ENCODE peak calls at places on chromosomes 5 and 9, in ten cellular contexts. P is stimulated activated CD8-positive, alpha-beta memory T cell treated with anti-CD3 and anti-CD28 coated beads, Interleukin-4, amount 100 ng/mL, for 4 hours; C is NCI-H1417; G is ovary; W is CD4-positive, alpha-beta T cell; T is dorsolateral prefrontal cortex; E is PC-3; S is amniotic epithelial cell; F is left colon; A is HT1080. Q is an unnamed sample.

GRCh38 chr9:131668439-131669233 is 71.2 kb downstream of the RAPGEF1 start:
- DNase-seq in P (peak), C (no peak), G (no peak), W (peak), T (no peak), E (peak), S (peak), F (peak), A (peak), Q (no peak)

GRCh38 chr9:91816356-91816755 is 133.7 kb downstream of the ROR2 start:
- DNase-seq in P (no peak), C (no peak), G (no peak), W (no peak), T (no peak), E (no peak), S (no peak), F (no peak), A (no peak), Q (no peak)

GRCh38 chr5:88787856-88788255 is 95.1 kb downstream of the MEF2C start:
- DNase-seq in P (no peak), C (no peak), G (no peak), W (no peak), T (no peak), E (peak), S (no peak), F (no peak), A (peak), Q (no peak)

GRCh38 chr5:67065237-67065636 is 131.4 kb downstream of the CD180 start:
- DNase-seq in P (no peak), C (peak), G (no peak), W (no peak), T (no peak), E (no peak), S (no peak), F (no peak), A (no peak), Q (no peak)

GRCh38 chr5:58156354-58156753 is 303.5 kb downstream of the PLK2 start:
- DNase-seq in P (no peak), C (no peak), G (no peak), W (no peak), T (peak), E (no peak), S (no peak), F (no peak), A (peak), Q (no peak)

GRCh38 chr5:7010578-7010977 is 297.3 kb downstream of the TENT4A start:
- DNase-seq in P (no peak), C (no peak), G (no peak), W (no peak), T (no peak), E (peak), S (no peak), F (no peak), A (no peak), Q (no peak)

GRCh38 chr9:116275418-116276295 is 122.1 kb downstream of the PAPPA start:
- DNase-seq in P (no peak), C (no peak), G (no peak), W (no peak), T (no peak), E (no peak), S (peak), F (no peak), A (peak), Q (no peak)

GRCh38 chr9:24912767-24913166 is 367.1 kb upstream of the IZUMO3 start:
- DNase-seq in P (no peak), C (no peak), G (no peak), W (no peak), T (no peak), E (peak), S (no peak), F (no peak), A (peak), Q (no peak)

GRCh38 chr9:26181836-26182235 is 503.6 kb upstream of the TUSC1 start:
- DNase-seq in P (no peak), C (no peak), G (no peak), W (no peak), T (no peak), E (peak), S (peak), F (no peak), A (no peak), Q (no peak)

GRCh38 chr5:171975262-171975876 is 31.1 kb downstream of the FBXW11 start:
- DNase-seq in P (no peak), C (no peak), G (no peak), W (no peak), T (no peak), E (no peak), S (peak), F (no peak), A (no peak), Q (no peak)

GRCh38 chr9:88953401-88954029 is 37.8 kb upstream of the S1PR3 start:
- DNase-seq in P (no peak), C (no peak), G (no peak), W (no peak), T (no peak), E (no peak), S (peak), F (no peak), A (peak), Q (no peak)

GRCh38 chr5:74179183-74179582 is 461.3 kb downstream of the ENC1 start:
- DNase-seq in P (no peak), C (no peak), G (no peak), W (no peak), T (no peak), E (no peak), S (peak), F (no peak), A (peak), Q (no peak)

GRCh38 chr5:137778772-137779564 is 24.8 kb upstream of the HNRNPA0 start:
- DNase-seq in P (no peak), C (peak), G (no peak), W (no peak), T (no peak), E (peak), S (peak), F (no peak), A (peak), Q (no peak)

GRCh38 chr5:33444542-33444941 is 3.8 kb downstream of the TARS1 start:
- DNase-seq in P (no peak), C (no peak), G (no peak), W (no peak), T (no peak), E (no peak), S (no peak), F (no peak), A (no peak), Q (no peak)

GRCh38 chr5:150469718-150470470 is 20.4 kb upstream of the RPS14 start:
- DNase-seq in P (no peak), C (no peak), G (no peak), W (no peak), T (no peak), E (peak), S (peak), F (no peak), A (peak), Q (no peak)

GRCh38 chr9:121568541-121569265 is 69.1 kb upstream of the GGTA1 start:
- DNase-seq in P (no peak), C (no peak), G (peak), W (no peak), T (no peak), E (no peak), S (no peak), F (peak), A (peak), Q (no peak)

GRCh38 chr9:133945314-133945975 is 46.7 kb downstream of the VAV2 start:
- DNase-seq in P (no peak), C (no peak), G (no peak), W (no peak), T (no peak), E (no peak), S (no peak), F (no peak), A (no peak), Q (no peak)

GRCh38 chr9:137753192-137753765 is 124.3 kb upstream of the CACNA1B start:
- DNase-seq in P (no peak), C (no peak), G (no peak), W (no peak), T (no peak), E (no peak), S (no peak), F (no peak), A (no peak), Q (no peak)

GRCh38 chr9:132586830-132587483 is 4.6 kb downstream of the BARHL1 start:
- DNase-seq in P (no peak), C (no peak), G (no peak), W (no peak), T (no peak), E (no peak), S (no peak), F (no peak), A (no peak), Q (no peak)

GRCh38 chr5:80921026-80921425 is 39.1 kb upstream of the RASGRF2 start:
- DNase-seq in P (no peak), C (no peak), G (no peak), W (no peak), T (no peak), E (no peak), S (peak), F (no peak), A (no peak), Q (no peak)

GRCh38 chr5:167951121-167951520 is 340.3 kb upstream of the WWC1 start:
- DNase-seq in P (no peak), C (no peak), G (no peak), W (no peak), T (no peak), E (no peak), S (no peak), F (no peak), A (no peak), Q (no peak)

GRCh38 chr9:99867536-99867935 is 38.9 kb upstream of the STX17 start:
- DNase-seq in P (no peak), C (no peak), G (no peak), W (no peak), T (no peak), E (peak), S (no peak), F (no peak), A (peak), Q (no peak)

GRCh38 chr9:93300175-93300572 is 116.2 kb downstream of the WNK2 start:
- DNase-seq in P (no peak), C (no peak), G (peak), W (no peak), T (peak), E (no peak), S (no peak), F (no peak), A (no peak), Q (no peak)

GRCh38 chr5:67303356-67303755 is 106.8 kb upstream of the CD180 start:
- DNase-seq in P (no peak), C (no peak), G (no peak), W (no peak), T (no peak), E (no peak), S (no peak), F (no peak), A (peak), Q (no peak)

GRCh38 chr5:135087950-135088349 is 53.9 kb upstream of the PITX1 start:
- DNase-seq in P (no peak), C (no peak), G (no peak), W (no peak), T (peak), E (no peak), S (no peak), F (no peak), A (no peak), Q (no peak)

GRCh38 chr9:117344892-117345660 is 69.8 kb downstream of the ASTN2 start:
- DNase-seq in P (no peak), C (no peak), G (no peak), W (no peak), T (no peak), E (no peak), S (peak), F (no peak), A (no peak), Q (no peak)

GRCh38 chr9:131001021-131001420 is 8.0 kb upstream of the LAMC3 start:
- DNase-seq in P (no peak), C (no peak), G (no peak), W (no peak), T (no peak), E (no peak), S (no peak), F (no peak), A (no peak), Q (no peak)

GRCh38 chr9:124047106-124047716 is 35.6 kb downstream of the LHX2 start:
- DNase-seq in P (no peak), C (no peak), G (no peak), W (no peak), T (no peak), E (no peak), S (peak), F (no peak), A (no peak), Q (no peak)

GRCh38 chr5:35860686-35861085 is 4.0 kb downstream of the IL7R start:
- DNase-seq in P (no peak), C (no peak), G (no peak), W (no peak), T (no peak), E (no peak), S (peak), F (no peak), A (no peak), Q (no peak)

GRCh38 chr5:142145106-142145900 is 36.7 kb downstream of the NDFIP1 start:
- DNase-seq in P (peak), C (peak), G (no peak), W (peak), T (no peak), E (peak), S (peak), F (peak), A (peak), Q (peak)

GRCh38 chr9:125110464-125110863 is 32.9 kb downstream of the SCAI start:
- DNase-seq in P (no peak), C (no peak), G (no peak), W (no peak), T (no peak), E (no peak), S (no peak), F (no peak), A (no peak), Q (no peak)

GRCh38 chr5:110900829-110901228 is 162.0 kb downstream of the SLC25A46 start:
- DNase-seq in P (no peak), C (no peak), G (no peak), W (no peak), T (no peak), E (peak), S (peak), F (no peak), A (peak), Q (no peak)

GRCh38 chr5:143494162-143494561 is 90.7 kb upstream of the NR3C1 start:
- DNase-seq in P (no peak), C (no peak), G (no peak), W (no peak), T (no peak), E (peak), S (peak), F (no peak), A (peak), Q (no peak)